ENCODE peak calls at places on chromosomes 4 and X, in five cellular contexts. F, L, C, I and E are unnamed samples.

GRCh38 chr4:184812651-184813181 is 13.1 kb downstream of the ACSL1 start:
- DNase-seq in F (no peak), L (no peak), C (peak), I (no peak), E (no peak)

GRCh38 chr4:68712207-68712606 is 41.8 kb upstream of the UGT2B15 start:
- DNase-seq in F (no peak), L (no peak), C (no peak), I (no peak), E (no peak)

GRCh38 chrX:105636667-105637066 is 185.7 kb upstream of the NRK start:
- DNase-seq in F (no peak), L (peak), C (no peak), I (no peak), E (no peak)

GRCh38 chrX:97547873-97548578 is 664.3 kb downstream of the RPA4 start:
- DNase-seq in F (no peak), L (no peak), C (peak), I (peak), E (no peak)

GRCh38 chrX:102746134-102746584 is 25.6 kb downstream of the GPRASP3 start:
- DNase-seq in F (no peak), L (peak), C (peak), I (peak), E (no peak)

GRCh38 chrX:115709039-115709438 is 148.1 kb downstream of the PLS3 start:
- DNase-seq in F (no peak), L (no peak), C (no peak), I (no peak), E (no peak)

GRCh38 chr4:140152760-140153418 is 1.1 kb downstream of the MAML3 start:
- DNase-seq in F (peak), L (peak), C (peak), I (peak), E (peak)

GRCh38 chrX:31796624-31797023 is 724.8 kb upstream of the FTHL17 start:
- DNase-seq in F (no peak), L (no peak), C (no peak), I (no peak), E (no peak)

GRCh38 chr4:124431663-124432192 is 280.8 kb downstream of the ANKRD50 start:
- DNase-seq in F (no peak), L (no peak), C (no peak), I (no peak), E (no peak)

DNA sequence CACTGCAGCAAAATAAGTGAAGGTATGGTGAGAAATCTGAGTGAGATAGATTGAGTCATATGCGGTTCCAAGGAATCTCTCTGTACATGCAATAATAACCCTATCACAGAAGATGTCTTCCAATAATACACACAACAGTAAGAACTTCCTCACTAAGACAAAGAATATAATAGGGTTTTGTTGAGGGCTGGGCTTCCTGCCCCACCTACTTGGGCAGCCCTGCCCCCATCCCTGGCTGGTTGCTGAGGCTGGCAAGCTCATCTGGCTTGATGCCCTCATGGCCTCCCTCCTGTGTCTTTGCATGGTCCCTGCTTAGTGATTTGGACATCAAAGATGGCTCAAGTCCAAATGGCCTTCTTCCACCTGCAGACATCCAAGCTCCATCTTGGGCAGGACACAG is 2.7 kb downstream of the GEMIN8 start:
- DNase-seq in F (no peak), L (no peak), C (peak), I (no peak), E (peak)
- H3K27ac ChIP-seq in F (peak), L (no peak), C (no peak), I (no peak), E (peak)

DNA sequence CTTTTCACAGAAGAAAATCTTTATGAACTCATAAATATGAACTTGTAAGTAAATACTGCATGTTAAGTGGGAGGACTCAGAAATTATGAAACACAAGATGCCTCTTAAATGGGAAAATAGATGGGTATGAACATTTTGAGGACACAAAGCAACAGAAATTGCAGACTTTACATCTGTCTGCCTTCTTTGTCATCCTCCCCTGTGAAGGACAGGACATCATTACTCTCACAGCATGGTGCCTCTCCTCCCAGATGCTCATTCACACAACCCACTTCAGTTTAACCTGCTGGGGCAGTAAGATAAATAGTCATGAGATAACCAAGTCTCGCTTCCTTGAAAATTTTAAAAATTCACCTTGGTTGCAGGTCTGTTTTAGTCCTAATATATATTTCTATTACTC is 144.5 kb downstream of the APBB2 start:
- DNase-seq in F (no peak), L (peak), C (no peak), I (no peak), E (no peak)
- H3K27ac ChIP-seq in F (no peak), L (no peak), C (no peak), I (no peak), E (no peak)

GRCh38 chr4:65223601-65224000 is 446.7 kb downstream of the EPHA5 start:
- DNase-seq in F (no peak), L (no peak), C (no peak), I (no peak), E (no peak)
- H3K27ac ChIP-seq in F (no peak), L (no peak), C (no peak), I (no peak), E (no peak)

DNA sequence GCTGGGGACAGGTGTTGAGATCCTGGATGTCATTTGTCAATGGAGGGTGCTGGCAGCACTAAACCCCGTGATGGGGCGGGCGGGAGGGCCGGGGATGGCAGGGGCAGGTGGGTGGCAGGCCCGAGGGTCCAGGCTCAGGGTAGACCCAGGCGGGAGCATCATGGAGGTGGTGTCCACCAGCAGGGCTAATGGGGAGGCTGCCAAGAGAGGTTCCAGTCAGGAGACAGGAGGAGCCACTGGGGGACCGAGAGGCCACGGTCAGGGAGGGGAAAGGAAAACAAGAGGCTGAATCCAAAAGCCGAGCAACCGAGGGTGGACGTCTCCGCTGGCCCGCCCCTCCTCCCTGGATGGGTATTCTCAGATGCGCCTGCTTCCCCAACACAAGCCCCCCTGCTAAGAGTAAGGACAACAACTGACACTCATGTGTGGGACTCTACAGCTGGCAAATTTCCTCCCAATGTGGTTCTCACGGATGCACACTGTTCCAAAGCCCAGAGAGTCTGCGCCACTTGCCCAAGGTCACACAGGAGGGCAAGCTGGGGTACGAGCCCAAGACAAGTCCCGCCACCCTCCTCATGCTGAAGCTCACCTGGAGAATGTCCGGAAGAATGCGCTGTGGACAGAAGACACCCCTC is 132.0 kb downstream of the CPZ start:
- DNase-seq in F (peak), L (peak), C (no peak), I (no peak), E (no peak)
- H3K27ac ChIP-seq in F (no peak), L (no peak), C (no peak), I (no peak), E (no peak)

GRCh38 chr4:54440394-54441223 is 211.5 kb downstream of the PDGFRA start:
- DNase-seq in F (no peak), L (no peak), C (peak), I (peak), E (peak)
- H3K27ac ChIP-seq in F (no peak), L (no peak), C (no peak), I (no peak), E (peak)

GRCh38 chr4:150236626-150237025 is 158.4 kb downstream of the DCLK2 start:
- DNase-seq in F (no peak), L (no peak), C (no peak), I (no peak), E (no peak)

GRCh38 chr4:150238591-150238990 is 160.3 kb downstream of the DCLK2 start:
- DNase-seq in F (no peak), L (no peak), C (no peak), I (no peak), E (no peak)

GRCh38 chr4:150235795-150236385 is 157.6 kb downstream of the DCLK2 start:
- DNase-seq in F (no peak), L (no peak), C (peak), I (no peak), E (no peak)

GRCh38 chr4:150235317-150235716 is 157.1 kb downstream of the DCLK2 start:
- DNase-seq in F (no peak), L (no peak), C (no peak), I (no peak), E (no peak)

DNA sequence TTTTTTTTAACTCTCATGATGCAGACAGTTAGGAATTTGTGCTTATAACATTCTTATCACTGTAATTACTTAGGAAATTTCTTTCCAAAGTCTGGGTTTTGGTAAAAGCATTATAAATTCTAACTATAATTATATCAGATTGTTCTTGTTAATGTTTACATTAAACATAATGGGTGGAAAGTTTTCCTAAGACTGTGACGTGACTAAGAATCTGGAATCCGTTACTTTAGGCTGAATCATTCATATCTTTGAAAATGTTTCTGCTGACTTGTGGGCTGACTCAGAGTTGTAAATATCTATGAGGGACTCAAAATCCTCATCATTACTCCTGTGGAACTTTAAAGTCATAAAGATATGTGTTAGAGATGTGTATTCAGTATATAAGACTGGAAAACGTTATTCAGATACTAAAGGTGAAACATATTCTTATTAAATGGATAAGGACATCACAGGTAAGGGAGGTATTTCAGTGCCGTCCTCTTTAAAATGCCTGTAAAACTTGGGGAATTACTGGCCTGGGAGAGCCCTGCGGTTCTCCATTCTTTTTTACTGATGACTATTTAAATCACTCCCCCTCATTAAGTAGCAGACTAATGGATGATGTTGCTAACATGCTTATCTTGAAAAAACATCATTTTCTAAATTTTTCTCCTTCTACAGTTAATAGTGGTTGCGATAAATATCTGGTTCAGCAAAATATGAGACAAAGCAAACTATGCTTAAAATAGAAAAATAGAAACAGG is 159.0 kb downstream of the DCLK2 start:
- DNase-seq in F (no peak), L (no peak), C (peak), I (peak), E (no peak)
- H3K27ac ChIP-seq in F (no peak), L (no peak), C (no peak), I (peak), E (no peak)

DNA sequence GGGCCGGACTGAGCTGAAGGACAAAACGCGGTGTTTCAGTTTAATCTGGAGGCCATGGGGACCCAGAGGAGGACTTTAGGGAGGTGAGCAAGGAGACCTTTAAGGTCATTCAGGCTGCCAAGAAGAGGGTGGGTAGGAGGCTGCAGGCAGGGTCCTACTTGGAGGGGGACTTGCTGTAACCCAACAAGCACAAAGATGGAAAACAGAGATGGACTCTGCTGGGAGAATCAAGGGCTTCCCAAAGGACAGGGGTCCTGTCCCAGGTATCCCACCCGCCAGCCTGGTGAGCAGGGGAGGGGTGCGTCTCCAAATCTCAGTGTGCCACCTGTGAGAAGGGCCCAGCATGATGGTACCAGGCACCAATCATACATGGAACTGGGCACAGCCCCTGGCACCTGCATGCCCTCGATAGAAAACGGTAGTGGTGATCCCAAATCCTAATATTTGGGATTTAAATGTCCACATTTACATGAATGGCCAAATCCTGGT is 3.9 kb upstream of the HAUS3 start:
- DNase-seq in F (no peak), L (no peak), C (no peak), I (no peak), E (no peak)
- H3K27ac ChIP-seq in F (peak), L (no peak), C (no peak), I (no peak), E (peak)

DNA sequence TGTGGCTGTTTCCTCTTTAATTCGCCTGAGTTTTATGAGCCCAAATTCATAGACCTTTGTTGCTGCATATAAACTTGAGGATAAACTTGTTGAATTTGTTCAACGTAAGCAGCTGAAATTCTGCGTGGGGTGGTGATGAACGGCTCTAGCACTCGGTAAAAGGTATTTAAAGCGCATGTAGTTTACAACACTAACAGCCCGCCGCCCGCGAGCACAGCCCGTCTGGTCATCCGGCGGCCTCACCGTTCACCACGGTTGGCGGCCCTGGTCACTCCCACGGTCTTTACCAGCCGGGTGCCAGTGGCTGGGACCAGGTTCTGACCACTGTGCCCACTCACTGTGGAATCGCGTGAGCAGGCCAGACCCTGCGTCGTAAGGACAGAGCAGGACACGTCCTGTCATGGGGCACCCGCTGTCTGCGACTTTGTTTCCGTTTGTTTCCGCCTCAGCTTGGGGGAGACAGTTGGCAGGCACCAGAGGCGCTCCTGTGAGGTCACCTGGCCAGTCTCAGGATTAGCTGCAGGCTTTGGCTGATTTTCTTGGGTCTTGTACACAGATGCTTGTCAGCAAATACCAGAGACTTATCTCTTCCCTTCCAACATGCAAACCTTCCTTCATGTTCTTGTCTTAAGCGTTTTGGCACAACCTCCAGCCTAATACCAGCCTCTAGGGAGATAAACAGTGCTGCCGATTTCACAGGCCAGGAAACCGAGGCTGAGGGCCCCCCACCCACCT is 36.8 kb upstream of the SPON2 start:
- DNase-seq in F (no peak), L (no peak), C (peak), I (no peak), E (no peak)
- H3K27ac ChIP-seq in F (peak), L (no peak), C (peak), I (peak), E (no peak)

DNA sequence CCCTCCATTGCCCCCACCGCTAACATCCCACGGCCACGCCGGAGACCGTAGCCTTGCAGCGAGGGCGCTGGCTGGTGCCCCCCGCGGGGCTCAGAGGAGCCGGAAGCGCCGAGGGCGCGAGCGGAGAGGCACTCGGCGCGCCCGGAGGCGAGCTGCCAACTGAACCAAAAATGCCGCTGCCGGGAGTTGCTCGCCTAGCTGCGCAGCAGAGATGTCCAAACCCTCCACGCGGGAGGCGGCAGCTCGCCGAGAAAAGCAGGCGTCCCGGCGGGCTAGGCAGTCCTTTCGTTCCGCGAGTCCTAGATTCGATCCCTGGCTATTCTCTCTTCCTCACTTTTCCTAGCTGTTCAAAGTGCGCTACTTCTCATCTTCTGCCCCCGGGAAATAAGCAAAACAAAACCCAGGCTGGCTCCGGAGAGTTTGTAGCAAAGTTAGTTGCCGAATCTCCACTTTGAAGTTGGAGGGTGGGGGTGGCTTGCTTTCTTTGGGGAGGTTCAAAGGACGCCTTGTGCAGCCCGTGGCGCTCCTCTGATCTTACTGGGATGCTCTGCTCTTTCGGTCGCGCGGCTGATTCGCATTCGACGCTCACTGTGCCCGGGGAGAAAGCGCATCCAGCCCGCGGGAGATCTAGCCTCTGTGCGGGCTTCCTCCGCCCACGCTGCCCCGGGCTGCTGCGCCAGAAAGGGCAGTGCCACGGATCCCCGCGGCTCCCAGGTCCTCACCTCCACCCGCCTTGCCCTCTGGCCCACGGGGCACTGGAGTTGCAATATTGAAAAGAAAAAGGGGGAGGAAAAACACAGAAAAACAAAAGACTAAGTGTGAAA is 677 bp downstream of the NKX6-1 start:
- DNase-seq in F (no peak), L (peak), C (peak), I (peak), E (no peak)
- H3K27ac ChIP-seq in F (no peak), L (no peak), C (no peak), I (no peak), E (no peak)

GRCh38 chrX:18440835-18441234 is 15.4 kb downstream of the CDKL5 start:
- DNase-seq in F (no peak), L (no peak), C (no peak), I (no peak), E (no peak)

GRCh38 chrX:18434896-18435295 is 9.5 kb downstream of the CDKL5 start:
- DNase-seq in F (no peak), L (no peak), C (no peak), I (no peak), E (no peak)

GRCh38 chrX:18441780-18442367 is 16.5 kb downstream of the CDKL5 start:
- DNase-seq in F (no peak), L (no peak), C (no peak), I (no peak), E (no peak)

DNA sequence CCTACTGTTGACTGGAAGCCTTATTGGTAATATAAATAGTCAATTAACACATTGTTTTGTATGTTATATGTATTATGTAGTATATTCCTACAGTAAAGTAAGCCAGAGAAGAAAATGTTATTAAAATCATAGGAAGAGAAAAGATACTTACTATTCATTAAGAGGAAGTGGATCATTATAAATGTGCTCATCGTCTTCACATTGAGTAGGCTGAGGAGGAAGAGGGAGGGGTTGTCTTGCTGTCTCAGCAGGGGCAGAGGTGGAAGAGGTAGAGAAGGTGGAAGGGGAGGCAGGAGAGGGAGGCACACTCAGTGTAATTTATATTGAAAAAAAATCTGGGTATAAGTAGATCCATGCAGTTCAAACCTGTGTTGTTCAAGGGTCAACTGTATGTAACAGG is 10.6 kb downstream of the CDKL5 start:
- DNase-seq in F (no peak), L (no peak), C (no peak), I (no peak), E (no peak)
- H3K27ac ChIP-seq in F (no peak), L (no peak), C (no peak), I (no peak), E (no peak)